ENCODE peak calls at places on chromosome 20, in five cellular contexts. W, D, R, G and T are unnamed samples.

GRCh38 chr20:57892471-57892870 is 182.7 kb upstream of the PMEPA1 start:
- DNase-seq in W (no peak), D (no peak), R (no peak), G (no peak), T (no peak)

GRCh38 chr20:25481235-25481917 is 73.9 kb downstream of the GINS1 start:
- DNase-seq in W (no peak), D (no peak), R (peak; percentile 29), G (no peak), T (no peak)

GRCh38 chr20:31967830-31968249 is at the start of gene XKR7:
- DNase-seq in W (no peak), D (no peak), R (no peak), G (no peak), T (no peak)

GRCh38 chr20:8790442-8791074 is 278.3 kb upstream of the PLCB4 start:
- DNase-seq in W (no peak), D (peak; percentile 74), R (no peak), G (peak; percentile 61), T (no peak)

GRCh38 chr20:50484271-50484976 is 25.8 kb upstream of the PTPN1 start:
- DNase-seq in W (no peak), D (peak; percentile 24), R (no peak), G (no peak), T (no peak)

GRCh38 chr20:38604873-38605303 is 3.3 kb downstream of the ARHGAP40 start:
- DNase-seq in W (no peak), D (no peak), R (no peak), G (peak; percentile 32), T (no peak)

GRCh38 chr20:48802216-48802615 is 25.6 kb downstream of the PREX1 start:
- DNase-seq in W (no peak), D (no peak), R (no peak), G (no peak), T (peak; percentile 12)

GRCh38 chr20:48102076-48102787 is 317.0 kb upstream of the SULF2 start:
- DNase-seq in W (no peak), D (no peak), R (no peak), G (no peak), T (no peak)

GRCh38 chr20:33521461-33521860 is 31.6 kb downstream of the CBFA2T2 start:
- DNase-seq in W (no peak), D (no peak), R (no peak), G (no peak), T (no peak)

GRCh38 chr20:50226093-50226974 is 35.7 kb downstream of the CEBPB start:
- DNase-seq in W (no peak), D (peak; percentile 65), R (peak; percentile 84), G (no peak), T (peak; percentile 93)

GRCh38 chr20:49979030-49979832 is 3.5 kb upstream of the SNAI1 start:
- DNase-seq in W (peak; percentile 65), D (peak; percentile 13), R (peak; percentile 75), G (no peak), T (no peak)

GRCh38 chr20:38372830-38373229 is 26.5 kb downstream of the LBP start:
- DNase-seq in W (no peak), D (peak; percentile 41), R (no peak), G (no peak), T (no peak)

GRCh38 chr20:9677224-9677623 is 161.7 kb downstream of the PAK5 start:
- DNase-seq in W (no peak), D (no peak), R (no peak), G (no peak), T (no peak)

GRCh38 chr20:53080412-53080962 is 108.3 kb downstream of the TSHZ2 start:
- DNase-seq in W (no peak), D (no peak), R (no peak), G (no peak), T (no peak)

GRCh38 chr20:1427457-1428054 is 34.7 kb upstream of the FKBP1A start:
- DNase-seq in W (no peak), D (no peak), R (no peak), G (no peak), T (no peak)

DNA sequence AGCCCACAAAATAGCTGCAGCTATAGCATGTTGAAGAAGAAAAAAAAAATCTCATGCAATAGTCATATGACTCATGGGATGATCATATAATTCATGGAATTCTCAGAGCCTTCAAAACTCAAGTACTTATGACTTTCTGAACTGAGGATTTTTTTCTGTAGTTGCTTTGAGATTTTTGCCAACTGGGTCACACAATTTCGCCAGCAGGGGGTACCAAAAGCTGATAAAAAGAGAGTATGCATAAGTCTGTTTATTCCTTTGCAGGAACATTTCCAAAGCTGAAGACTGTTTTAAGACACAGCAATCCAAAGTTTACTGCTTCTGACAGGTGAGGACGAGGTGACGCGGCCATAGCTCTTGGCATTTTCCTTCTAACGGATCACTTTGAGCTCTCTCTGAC is 586.1 kb upstream of the CHD6 start:
- DNase-seq in W (no peak), D (no peak), R (no peak), G (no peak), T (no peak)
- TF ChIP-seq CTCF in W (peak; percentile 46), D (no peak), R (no peak), G (no peak), T (no peak)

DNA sequence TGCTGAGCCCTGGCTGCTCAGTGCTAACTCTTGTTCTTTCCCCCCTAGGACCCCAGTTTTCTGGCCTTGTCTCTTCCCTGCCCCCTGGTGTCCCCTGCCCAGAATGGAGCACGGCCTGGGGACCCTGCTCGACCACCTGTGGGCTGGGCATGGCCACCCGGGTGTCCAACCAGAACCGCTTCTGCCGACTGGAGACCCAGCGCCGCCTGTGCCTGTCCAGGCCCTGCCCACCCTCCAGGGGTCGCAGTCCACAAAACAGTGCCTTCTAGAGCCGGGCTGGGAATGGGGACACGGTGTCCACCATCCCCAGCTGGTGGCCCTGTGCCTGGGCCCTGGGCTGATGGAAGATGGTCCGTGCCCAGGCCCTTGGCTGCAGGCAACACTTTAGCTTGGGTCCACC is 11.9 kb downstream of the CCN5 start:
- DNase-seq in W (no peak), D (no peak), R (peak; percentile 36), G (no peak), T (no peak)
- TF ChIP-seq CTCF in W (no peak), D (no peak), R (no peak), G (no peak), T (no peak)

DNA sequence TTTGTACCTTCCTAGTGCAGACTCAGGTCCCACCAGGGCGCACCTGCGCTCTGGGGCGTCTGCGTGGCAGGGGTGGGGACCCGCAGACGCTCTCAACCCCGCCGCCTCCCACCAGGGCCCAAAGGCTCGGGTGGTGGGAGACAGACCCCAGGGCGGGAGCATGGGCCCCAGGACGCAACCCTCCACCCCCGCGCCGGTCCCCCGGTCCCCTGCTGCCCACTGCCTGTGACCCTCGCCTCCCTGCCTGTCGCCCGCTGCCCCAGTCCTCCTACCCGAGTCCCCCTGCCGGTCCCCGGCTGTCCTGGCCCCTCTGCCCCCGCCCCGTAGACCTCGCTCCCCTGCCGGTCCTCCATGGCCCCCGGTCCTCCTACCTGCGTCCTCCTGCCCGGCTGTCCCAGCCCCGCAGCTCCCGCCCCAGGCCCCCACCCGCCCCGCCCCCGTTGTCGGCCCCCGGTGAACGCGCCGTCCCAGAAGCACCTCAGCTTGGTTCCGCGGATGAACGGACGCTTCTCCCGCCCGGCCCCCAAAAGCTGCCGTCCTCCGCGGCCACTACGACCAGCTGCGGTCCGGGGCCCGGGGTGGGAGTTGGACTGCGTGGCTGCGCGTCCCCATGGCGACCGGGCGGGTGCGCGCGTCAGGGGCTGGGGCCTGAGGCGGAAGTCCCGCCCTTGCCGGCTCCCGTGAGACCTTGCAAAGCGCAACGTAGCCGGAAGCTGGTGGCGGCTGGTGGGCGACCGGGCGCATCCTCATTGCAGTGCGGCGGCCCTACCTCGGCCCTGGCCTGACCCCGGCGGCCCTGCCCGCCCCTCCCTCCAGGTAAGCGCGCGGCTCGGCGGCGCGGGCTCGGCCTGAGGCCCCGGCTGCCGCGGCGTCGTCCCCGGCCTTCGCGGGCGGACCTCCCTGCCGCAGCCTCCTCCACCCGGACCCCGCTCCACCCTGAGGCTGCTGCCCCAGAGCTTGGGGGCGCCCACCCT is at the start of gene ARFGAP1:
- DNase-seq in W (peak; percentile 92), D (peak; percentile 80), R (peak; percentile 95), G (peak; percentile 79), T (peak; percentile 85)
- TF ChIP-seq CTCF in W (no peak), D (peak; percentile 7), R (no peak), G (no peak), T (no peak)

DNA sequence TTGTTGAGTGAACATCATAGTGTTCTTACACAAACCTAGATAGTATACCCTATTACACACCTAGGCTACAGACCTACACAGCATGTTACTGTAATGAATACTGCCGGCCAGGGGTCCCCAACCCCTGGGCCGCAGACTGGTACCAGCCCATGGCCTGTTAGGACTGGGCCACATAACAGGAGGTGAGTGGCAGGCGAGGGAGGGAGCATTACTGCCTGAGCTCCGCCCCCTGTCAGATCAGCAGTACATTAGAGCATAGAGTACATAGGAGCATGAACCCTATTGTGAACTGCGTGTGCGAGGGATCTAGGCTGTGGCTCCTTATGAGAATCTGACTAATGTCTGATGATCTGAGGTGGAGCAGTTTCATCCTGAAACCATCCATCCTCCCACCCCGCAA is 126.3 kb downstream of the PRND start:
- DNase-seq in W (no peak), D (no peak), R (no peak), G (no peak), T (no peak)
- TF ChIP-seq CTCF in W (no peak), D (no peak), R (no peak), G (no peak), T (no peak)

GRCh38 chr20:19826179-19826914 is 68.3 kb downstream of the RIN2 start:
- DNase-seq in W (no peak), D (no peak), R (no peak), G (peak; percentile 35), T (no peak)

GRCh38 chr20:19824861-19825260 is 66.8 kb downstream of the RIN2 start:
- DNase-seq in W (no peak), D (no peak), R (no peak), G (peak; percentile 44), T (no peak)

GRCh38 chr20:19830351-19830750 is 72.3 kb downstream of the RIN2 start:
- DNase-seq in W (no peak), D (no peak), R (no peak), G (peak; percentile 35), T (no peak)

GRCh38 chr20:19827818-19828217 is 69.8 kb downstream of the RIN2 start:
- DNase-seq in W (no peak), D (no peak), R (no peak), G (no peak), T (no peak)

DNA sequence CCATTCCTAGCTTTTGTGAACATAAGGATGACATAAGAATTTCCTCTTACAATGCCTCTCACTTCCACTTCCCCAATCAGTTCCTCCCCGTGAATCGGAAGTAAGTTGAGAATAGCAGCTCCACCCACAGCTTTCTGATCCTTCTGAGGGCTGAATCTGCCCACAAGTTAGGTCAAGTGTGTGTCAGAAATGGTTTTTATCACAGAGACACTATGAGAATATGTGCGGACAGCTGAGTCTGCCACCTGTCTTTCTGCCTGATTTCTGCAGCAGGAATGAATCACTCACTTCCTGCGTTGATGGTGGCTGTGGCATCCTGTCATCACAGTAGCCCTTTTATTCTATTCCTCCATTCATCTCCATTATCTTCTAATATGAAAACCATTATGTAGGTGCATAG is 70.2 kb downstream of the RIN2 start:
- DNase-seq in W (no peak), D (no peak), R (no peak), G (peak; percentile 76), T (peak; percentile 77)
- TF ChIP-seq CTCF in W (peak; percentile 43), D (peak; percentile 18), R (no peak), G (peak; percentile 76), T (peak; percentile 45)

DNA sequence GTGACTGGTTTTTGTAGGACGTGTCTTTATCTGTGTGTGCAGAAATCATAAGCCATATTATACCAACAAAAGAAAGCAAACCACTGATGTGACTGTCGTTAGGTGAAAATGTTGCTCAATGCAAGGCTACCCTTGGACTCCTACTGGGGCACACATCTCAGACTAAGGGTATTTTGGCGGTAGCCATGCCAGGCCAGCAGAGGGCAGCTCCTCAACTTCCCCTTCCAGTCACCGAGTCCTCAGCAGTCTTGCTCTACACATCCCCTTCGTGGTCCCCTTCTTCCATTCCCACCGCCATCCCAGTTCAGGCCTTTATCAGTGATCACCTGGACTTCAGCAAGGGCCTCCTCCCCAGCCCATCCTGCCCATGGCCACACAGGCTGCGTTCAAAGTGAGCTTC is 113.7 kb upstream of the GGTLC1 start:
- DNase-seq in W (no peak), D (no peak), R (no peak), G (peak; percentile 18), T (no peak)
- TF ChIP-seq CTCF in W (peak; percentile 35), D (peak; percentile 16), R (no peak), G (peak; percentile 72), T (peak; percentile 50)